ENCODE peak calls at places on chromosomes 16 and 17, in eight cellular contexts. One of them, this sample, is unnamed.

GRCh38 chr16:35749253-35750141 is 2290.1 kb downstream of the TP53TG3F start:
- DNase-seq in ascending aorta: no peak
- DNase-seq in OCI-LY7: no peak
- DNase-seq in prostate gland: no peak
- DNase-seq in iPS DF 6.9: no peak
- DNase-seq in pancreas: no peak
- DNase-seq in CD8-positive, alpha-beta memory T cell: no peak
- DNase-seq in breast epithelium: no peak
- DNase-seq in this sample: peak; percentile 26

GRCh38 chr17:32912218-32912897 is 15.6 kb upstream of the TMEM98 start:
- DNase-seq in ascending aorta: no peak
- DNase-seq in OCI-LY7: no peak
- DNase-seq in prostate gland: peak; percentile 91
- DNase-seq in iPS DF 6.9: no peak
- DNase-seq in pancreas: peak; percentile 88
- DNase-seq in CD8-positive, alpha-beta memory T cell: no peak
- DNase-seq in breast epithelium: peak; percentile 68
- DNase-seq in this sample: peak; percentile 87

GRCh38 chr16:398551-399277 is 1.7 kb downstream of the NME4 start:
- DNase-seq in ascending aorta: no peak
- DNase-seq in OCI-LY7: no peak
- DNase-seq in prostate gland: no peak
- DNase-seq in iPS DF 6.9: no peak
- DNase-seq in pancreas: no peak
- DNase-seq in CD8-positive, alpha-beta memory T cell: no peak
- DNase-seq in breast epithelium: no peak
- DNase-seq in this sample: no peak

GRCh38 chr17:46031440-46031839 is 32.4 kb downstream of the STH start:
- DNase-seq in ascending aorta: no peak
- DNase-seq in OCI-LY7: no peak
- DNase-seq in prostate gland: no peak
- DNase-seq in iPS DF 6.9: no peak
- DNase-seq in pancreas: no peak
- DNase-seq in CD8-positive, alpha-beta memory T cell: no peak
- DNase-seq in breast epithelium: no peak
- DNase-seq in this sample: no peak

GRCh38 chr16:16982614-16983013 is 488.1 kb downstream of the XYLT1 start:
- DNase-seq in ascending aorta: no peak
- DNase-seq in OCI-LY7: peak; percentile 1
- DNase-seq in prostate gland: no peak
- DNase-seq in iPS DF 6.9: no peak
- DNase-seq in pancreas: no peak
- DNase-seq in CD8-positive, alpha-beta memory T cell: no peak
- DNase-seq in breast epithelium: no peak
- DNase-seq in this sample: no peak

GRCh38 chr16:77788196-77789084 is at the start of gene VAT1L:
- DNase-seq in ascending aorta: no peak
- DNase-seq in OCI-LY7: no peak
- DNase-seq in prostate gland: no peak
- DNase-seq in iPS DF 6.9: no peak
- DNase-seq in pancreas: no peak
- DNase-seq in CD8-positive, alpha-beta memory T cell: no peak
- DNase-seq in breast epithelium: no peak
- DNase-seq in this sample: no peak

GRCh38 chr17:59469786-59470485 is 95.5 kb upstream of the DHX40 start:
- DNase-seq in ascending aorta: no peak
- DNase-seq in OCI-LY7: no peak
- DNase-seq in prostate gland: no peak
- DNase-seq in iPS DF 6.9: no peak
- DNase-seq in pancreas: no peak
- DNase-seq in CD8-positive, alpha-beta memory T cell: no peak
- DNase-seq in breast epithelium: no peak
- DNase-seq in this sample: no peak

GRCh38 chr16:70294385-70295029 is 4.5 kb upstream of the DDX19B start:
- DNase-seq in ascending aorta: no peak
- DNase-seq in OCI-LY7: no peak
- DNase-seq in prostate gland: no peak
- DNase-seq in iPS DF 6.9: no peak
- DNase-seq in pancreas: no peak
- DNase-seq in CD8-positive, alpha-beta memory T cell: no peak
- DNase-seq in breast epithelium: no peak
- DNase-seq in this sample: no peak

GRCh38 chr17:8847891-8848290 is 19.6 kb downstream of the PIK3R6 start:
- DNase-seq in ascending aorta: no peak
- DNase-seq in OCI-LY7: no peak
- DNase-seq in prostate gland: no peak
- DNase-seq in iPS DF 6.9: no peak
- DNase-seq in pancreas: no peak
- DNase-seq in CD8-positive, alpha-beta memory T cell: no peak
- DNase-seq in breast epithelium: no peak
- DNase-seq in this sample: no peak

GRCh38 chr16:1825864-1826690 is 548 bp downstream of the HAGH start:
- DNase-seq in ascending aorta: no peak
- DNase-seq in OCI-LY7: peak; percentile 49
- DNase-seq in prostate gland: no peak
- DNase-seq in iPS DF 6.9: no peak
- DNase-seq in pancreas: peak; percentile 59
- DNase-seq in CD8-positive, alpha-beta memory T cell: peak; percentile 12
- DNase-seq in breast epithelium: no peak
- DNase-seq in this sample: no peak

GRCh38 chr16:75580-76501 is 2.2 kb upstream of the MPG start:
- DNase-seq in ascending aorta: peak; percentile 43
- DNase-seq in OCI-LY7: peak; percentile 33
- DNase-seq in prostate gland: no peak
- DNase-seq in iPS DF 6.9: no peak
- DNase-seq in pancreas: peak; percentile 49
- DNase-seq in CD8-positive, alpha-beta memory T cell: no peak
- DNase-seq in breast epithelium: peak; percentile 75
- DNase-seq in this sample: peak; percentile 73

GRCh38 chr17:4945176-4945943 is 3.0 kb downstream of the PFN1 start:
- DNase-seq in ascending aorta: peak; percentile 67
- DNase-seq in OCI-LY7: peak; percentile 46
- DNase-seq in prostate gland: peak; percentile 47
- DNase-seq in iPS DF 6.9: no peak
- DNase-seq in pancreas: peak; percentile 81
- DNase-seq in CD8-positive, alpha-beta memory T cell: peak; percentile 60
- DNase-seq in breast epithelium: peak; percentile 72
- DNase-seq in this sample: peak; percentile 84

GRCh38 chr17:8175795-8176196 is 384 bp downstream of the TMEM107 start:
- DNase-seq in ascending aorta: no peak
- DNase-seq in OCI-LY7: peak; percentile 41
- DNase-seq in prostate gland: no peak
- DNase-seq in iPS DF 6.9: no peak
- DNase-seq in pancreas: no peak
- DNase-seq in CD8-positive, alpha-beta memory T cell: no peak
- DNase-seq in breast epithelium: no peak
- DNase-seq in this sample: no peak

GRCh38 chr17:47095268-47095667 is 93.8 kb downstream of the CDC27 start:
- DNase-seq in ascending aorta: no peak
- DNase-seq in OCI-LY7: no peak
- DNase-seq in prostate gland: no peak
- DNase-seq in iPS DF 6.9: no peak
- DNase-seq in pancreas: no peak
- DNase-seq in CD8-positive, alpha-beta memory T cell: no peak
- DNase-seq in breast epithelium: no peak
- DNase-seq in this sample: no peak

GRCh38 chr17:61678339-61678738 is 87.3 kb upstream of the NACA2 start:
- DNase-seq in ascending aorta: no peak
- DNase-seq in OCI-LY7: no peak
- DNase-seq in prostate gland: no peak
- DNase-seq in iPS DF 6.9: no peak
- DNase-seq in pancreas: no peak
- DNase-seq in CD8-positive, alpha-beta memory T cell: no peak
- DNase-seq in breast epithelium: no peak
- DNase-seq in this sample: no peak

GRCh38 chr17:8965394-8966168 is at the start of gene PIK3R5:
- DNase-seq in ascending aorta: no peak
- DNase-seq in OCI-LY7: peak; percentile 77
- DNase-seq in prostate gland: no peak
- DNase-seq in iPS DF 6.9: peak; percentile 45
- DNase-seq in pancreas: peak; percentile 77
- DNase-seq in CD8-positive, alpha-beta memory T cell: peak; percentile 81
- DNase-seq in breast epithelium: no peak
- DNase-seq in this sample: peak; percentile 68

GRCh38 chr16:11225677-11226549 is 30.1 kb downstream of the SOCS1 start:
- DNase-seq in ascending aorta: no peak
- DNase-seq in OCI-LY7: no peak
- DNase-seq in prostate gland: no peak
- DNase-seq in iPS DF 6.9: no peak
- DNase-seq in pancreas: no peak
- DNase-seq in CD8-positive, alpha-beta memory T cell: no peak
- DNase-seq in breast epithelium: no peak
- DNase-seq in this sample: no peak

GRCh38 chr17:80631142-80632045 is 86.8 kb downstream of the RPTOR start:
- DNase-seq in ascending aorta: no peak
- DNase-seq in OCI-LY7: no peak
- DNase-seq in prostate gland: no peak
- DNase-seq in iPS DF 6.9: no peak
- DNase-seq in pancreas: no peak
- DNase-seq in CD8-positive, alpha-beta memory T cell: no peak
- DNase-seq in breast epithelium: no peak
- DNase-seq in this sample: no peak
- H3K4me1 ChIP-seq in ascending aorta: no peaks in the 10 kb centered on the region
- H3K4me1 ChIP-seq in OCI-LY7: no peaks in the 10 kb centered on the region
- H3K4me1 ChIP-seq in prostate gland: no peaks in the 10 kb centered on the region
- H3K4me1 ChIP-seq in iPS DF 6.9: no peaks in the 10 kb centered on the region
- H3K4me1 ChIP-seq in pancreas: no peaks in the 10 kb centered on the region
- H3K4me1 ChIP-seq in CD8-positive, alpha-beta memory T cell: no peaks in the 10 kb centered on the region
- H3K4me1 ChIP-seq in breast epithelium: no peaks in the 10 kb centered on the region
- H3K4me1 ChIP-seq in this sample: no peaks in the 10 kb centered on the region

GRCh38 chr17:70296456-70296855 is 127.1 kb downstream of the KCNJ2 start:
- DNase-seq in ascending aorta: no peak
- DNase-seq in OCI-LY7: no peak
- DNase-seq in prostate gland: no peak
- DNase-seq in iPS DF 6.9: no peak
- DNase-seq in pancreas: no peak
- DNase-seq in CD8-positive, alpha-beta memory T cell: no peak
- DNase-seq in breast epithelium: no peak
- DNase-seq in this sample: no peak

GRCh38 chr17:70295732-70296131 is 126.4 kb downstream of the KCNJ2 start:
- DNase-seq in ascending aorta: no peak
- DNase-seq in OCI-LY7: no peak
- DNase-seq in prostate gland: no peak
- DNase-seq in iPS DF 6.9: no peak
- DNase-seq in pancreas: no peak
- DNase-seq in CD8-positive, alpha-beta memory T cell: no peak
- DNase-seq in breast epithelium: no peak
- DNase-seq in this sample: no peak

GRCh38 chr17:70298929-70299529 is 129.7 kb downstream of the KCNJ2 start:
- DNase-seq in ascending aorta: no peak
- DNase-seq in OCI-LY7: no peak
- DNase-seq in prostate gland: no peak
- DNase-seq in iPS DF 6.9: no peak
- DNase-seq in pancreas: no peak
- DNase-seq in CD8-positive, alpha-beta memory T cell: no peak
- DNase-seq in breast epithelium: no peak
- DNase-seq in this sample: no peak

GRCh38 chr17:70297397-70297796 is 128.1 kb downstream of the KCNJ2 start:
- DNase-seq in ascending aorta: no peak
- DNase-seq in OCI-LY7: no peak
- DNase-seq in prostate gland: no peak
- DNase-seq in iPS DF 6.9: no peak
- DNase-seq in pancreas: no peak
- DNase-seq in CD8-positive, alpha-beta memory T cell: no peak
- DNase-seq in breast epithelium: no peak
- DNase-seq in this sample: no peak

DNA sequence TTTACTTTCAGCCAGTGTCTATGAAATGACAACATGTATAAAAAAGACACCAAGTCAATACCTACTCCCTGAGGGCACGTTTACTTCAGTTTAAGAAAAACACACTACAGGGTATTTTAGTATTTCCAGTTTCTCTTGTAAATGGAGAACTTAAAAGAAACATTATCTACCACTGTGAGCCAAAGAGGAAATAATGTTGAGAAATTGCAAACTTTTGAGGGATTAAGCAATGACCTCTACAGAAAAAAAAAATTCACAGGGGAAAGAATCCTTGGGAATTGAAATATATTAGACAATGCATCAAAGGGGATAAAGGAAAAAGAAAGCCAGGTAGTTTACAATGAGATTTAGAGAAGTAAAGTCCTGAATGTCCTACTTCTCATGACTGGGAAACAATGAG is 126.0 kb downstream of the KCNJ2 start:
- DNase-seq in ascending aorta: no peak
- DNase-seq in OCI-LY7: no peak
- DNase-seq in prostate gland: no peak
- DNase-seq in iPS DF 6.9: no peak
- DNase-seq in pancreas: no peak
- DNase-seq in CD8-positive, alpha-beta memory T cell: no peak
- DNase-seq in breast epithelium: no peak
- DNase-seq in this sample: no peak
- H3K9me3 ChIP-seq in ascending aorta: no peaks in the 10 kb centered on the region
- H3K9me3 ChIP-seq in OCI-LY7: no peaks in the 10 kb centered on the region
- H3K9me3 ChIP-seq in prostate gland: no peaks in the 10 kb centered on the region
- H3K9me3 ChIP-seq in iPS DF 6.9: no peaks in the 10 kb centered on the region
- H3K9me3 ChIP-seq in pancreas: no peaks in the 10 kb centered on the region
- H3K9me3 ChIP-seq in CD8-positive, alpha-beta memory T cell: no peaks in the 10 kb centered on the region
- H3K9me3 ChIP-seq in breast epithelium: no peaks in the 10 kb centered on the region
- H3K9me3 ChIP-seq in this sample: no peaks in the 10 kb centered on the region

GRCh38 chr16:73399486-73399885 is 351.6 kb upstream of the ZFHX3 start:
- DNase-seq in ascending aorta: no peak
- DNase-seq in OCI-LY7: no peak
- DNase-seq in prostate gland: no peak
- DNase-seq in iPS DF 6.9: no peak
- DNase-seq in pancreas: no peak
- DNase-seq in CD8-positive, alpha-beta memory T cell: no peak
- DNase-seq in breast epithelium: no peak
- DNase-seq in this sample: no peak
- H3K27ac ChIP-seq in ascending aorta: no peak overlapping the region
- H3K27ac ChIP-seq in OCI-LY7: no peak overlapping the region
- H3K27ac ChIP-seq in prostate gland: no peak overlapping the region
- H3K27ac ChIP-seq in iPS DF 6.9: no peak overlapping the region
- H3K27ac ChIP-seq in pancreas: no peak overlapping the region
- H3K27ac ChIP-seq in CD8-positive, alpha-beta memory T cell: no peak overlapping the region
- H3K27ac ChIP-seq in breast epithelium: no peak overlapping the region
- H3K27ac ChIP-seq in this sample: no peak overlapping the region

DNA sequence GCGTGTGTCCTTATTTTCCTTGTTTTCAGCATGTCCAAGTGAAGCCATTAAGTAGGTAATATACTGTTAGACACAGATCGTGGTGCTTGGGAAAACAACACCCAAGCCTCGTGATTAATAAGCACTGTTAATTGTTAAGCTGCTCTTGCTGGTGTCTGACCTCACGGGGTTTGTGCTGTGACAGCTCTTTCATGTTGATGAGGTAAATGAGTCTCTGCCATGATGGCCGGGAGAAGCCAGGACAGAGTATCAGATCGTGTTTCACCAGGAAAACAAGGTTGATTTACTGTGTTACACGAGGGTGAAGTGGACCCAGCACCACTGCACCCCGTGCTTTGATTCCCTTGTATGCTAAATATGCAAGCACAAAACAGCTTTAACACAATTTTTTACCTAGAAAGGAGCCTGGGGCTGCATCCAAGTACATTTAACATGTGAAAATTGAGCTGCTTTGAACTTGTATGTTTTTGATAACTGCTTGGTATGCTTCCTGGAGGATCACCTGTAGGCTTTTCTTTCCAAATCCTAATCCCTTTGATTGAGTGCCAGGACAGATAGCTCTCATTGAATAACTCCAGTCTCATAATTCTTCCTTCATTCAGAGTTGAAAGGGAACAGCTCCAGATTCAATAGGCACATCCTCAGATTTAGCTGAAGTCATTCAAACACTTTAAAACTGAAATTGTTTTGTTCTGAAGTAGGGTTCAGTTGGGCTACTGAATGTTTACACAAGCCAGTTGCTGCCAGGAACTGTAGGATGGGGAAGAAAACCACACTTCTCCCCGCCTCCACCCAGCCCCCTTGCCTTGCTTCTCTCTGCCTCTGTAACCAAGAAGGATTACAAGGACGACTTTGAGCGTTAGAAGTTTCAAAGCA is 287.5 kb downstream of the FTO start:
- DNase-seq in ascending aorta: no peak
- DNase-seq in OCI-LY7: no peak
- DNase-seq in prostate gland: peak; percentile 51
- DNase-seq in iPS DF 6.9: no peak
- DNase-seq in pancreas: peak; percentile 34
- DNase-seq in CD8-positive, alpha-beta memory T cell: no peak
- DNase-seq in breast epithelium: no peak
- DNase-seq in this sample: peak; percentile 37
- H3K4me1 ChIP-seq in ascending aorta: no peaks in the 10 kb centered on the region
- H3K4me1 ChIP-seq in OCI-LY7: no peaks in the 10 kb centered on the region
- H3K4me1 ChIP-seq in prostate gland: peaks cover 7% of the 10 kb centered on the region
- H3K4me1 ChIP-seq in iPS DF 6.9: no peaks in the 10 kb centered on the region
- H3K4me1 ChIP-seq in pancreas: peaks cover 11% of the 10 kb centered on the region
- H3K4me1 ChIP-seq in CD8-positive, alpha-beta memory T cell: no peaks in the 10 kb centered on the region
- H3K4me1 ChIP-seq in breast epithelium: peaks cover 10% of the 10 kb centered on the region
- H3K4me1 ChIP-seq in this sample: peaks cover 2% of the 10 kb centered on the region